ENCODE peak calls at places on chromosomes 2 and 18, in eight cellular contexts. L, J, Y, N, U, K, R and T are unnamed samples.

GRCh38 chr2:100641115-100641415 is 78.3 kb downstream of the PDCL3 start:
- DNase-seq in L (no peak), J (no peak), Y (no peak), N (no peak), U (no peak), K (no peak), R (no peak), T (no peak)

GRCh38 chr2:67561411-67561965 is 164.4 kb downstream of the ETAA1 start:
- DNase-seq in L (peak; percentile 9), J (peak; percentile 37), Y (peak; percentile 72), N (peak; percentile 64), U (peak; percentile 82), K (peak; percentile 88), R (no peak), T (no peak)

GRCh38 chr2:35114765-35115164 is 1240.8 kb upstream of the CRIM1 start:
- DNase-seq in L (no peak), J (no peak), Y (no peak), N (no peak), U (no peak), K (no peak), R (no peak), T (no peak)

GRCh38 chr2:109647636-109648035 is 33.5 kb downstream of the SOWAHC start:
- DNase-seq in L (peak; percentile 92), J (peak; percentile 73), Y (peak; percentile 73), N (no peak), U (peak; percentile 96), K (peak; percentile 60), R (no peak), T (no peak)

GRCh38 chr2:3242747-3243369 is 134.8 kb downstream of the EIPR1 start:
- DNase-seq in L (no peak), J (no peak), Y (peak; percentile 53), N (peak; percentile 55), U (peak; percentile 30), K (no peak), R (no peak), T (no peak)

GRCh38 chr2:14520385-14520945 is 112.1 kb upstream of the LRATD1 start:
- DNase-seq in L (no peak), J (no peak), Y (no peak), N (no peak), U (no peak), K (no peak), R (no peak), T (no peak)

GRCh38 chr2:170307052-170307451 is 129.1 kb downstream of the MYO3B start:
- DNase-seq in L (no peak), J (no peak), Y (no peak), N (no peak), U (no peak), K (no peak), R (no peak), T (no peak)

GRCh38 chr2:231965118-231965517 is 3.6 kb downstream of the DIS3L2 start:
- DNase-seq in L (no peak), J (peak; percentile 27), Y (no peak), N (no peak), U (no peak), K (no peak), R (no peak), T (no peak)

GRCh38 chr2:176251928-176252327 is 17.3 kb upstream of the MTX2 start:
- DNase-seq in L (no peak), J (no peak), Y (peak; percentile 1), N (no peak), U (peak; percentile 13), K (no peak), R (no peak), T (no peak)

GRCh38 chr2:173854840-173855239 is 110.3 kb downstream of the SP3 start:
- DNase-seq in L (peak; percentile 76), J (peak; percentile 70), Y (peak; percentile 84), N (peak; percentile 62), U (peak; percentile 80), K (no peak), R (no peak), T (no peak)

GRCh38 chr2:111154758-111155157 is 34.0 kb downstream of the BCL2L11 start:
- DNase-seq in L (no peak), J (no peak), Y (no peak), N (no peak), U (no peak), K (no peak), R (no peak), T (no peak)

GRCh38 chr2:172285010-172285621 is 142.3 kb upstream of the ITGA6 start:
- DNase-seq in L (peak; percentile 72), J (peak; percentile 49), Y (peak; percentile 91), N (peak; percentile 80), U (peak; percentile 77), K (no peak), R (no peak), T (no peak)

GRCh38 chr2:120353591-120353898 is 7.6 kb downstream of the INHBB start:
- DNase-seq in L (no peak), J (no peak), Y (no peak), N (no peak), U (no peak), K (no peak), R (no peak), T (no peak)
- H3K4me3 ChIP-seq in L (no peak overlapping the region), J (no peak overlapping the region), Y (no peak overlapping the region), N (no peak overlapping the region), U (no peak overlapping the region), K (no peak overlapping the region), R (no peak overlapping the region), T (no peak overlapping the region)

GRCh38 chr18:35240664-35241522 is at the start of gene ZNF397:
- DNase-seq in L (peak; percentile 97), J (peak; percentile 99), Y (peak; percentile 99), N (peak; percentile 97), U (peak; percentile 100), K (peak; percentile 70), R (peak; percentile 98), T (peak; percentile 99)

GRCh38 chr18:35241523-35241804 is 630 bp downstream of the ZNF397 start:
- DNase-seq in L (no peak), J (no peak), Y (no peak), N (no peak), U (no peak), K (no peak), R (no peak), T (no peak)

GRCh38 chr18:35239314-35239713 is 1.5 kb upstream of the ZNF397 start:
- DNase-seq in L (no peak), J (no peak), Y (no peak), N (no peak), U (peak; percentile 5), K (no peak), R (no peak), T (no peak)

GRCh38 chr18:35242426-35242825 is 1.6 kb downstream of the ZNF397 start:
- DNase-seq in L (no peak), J (no peak), Y (no peak), N (no peak), U (no peak), K (no peak), R (no peak), T (no peak)

GRCh38 chr18:35236964-35237363 is 3.9 kb upstream of the ZNF397 start:
- DNase-seq in L (no peak), J (no peak), Y (no peak), N (no peak), U (peak; percentile 4), K (no peak), R (no peak), T (no peak)
- H3K4me3 ChIP-seq in L (no peak overlapping the region), J (no peak overlapping the region), Y (no peak overlapping the region), N (no peak overlapping the region), U (no peak overlapping the region), K (no peak overlapping the region), R (no peak overlapping the region), T (no peak overlapping the region)

GRCh38 chr2:144239726-144240125 is 280.2 kb downstream of the ZEB2 start:
- DNase-seq in L (no peak), J (no peak), Y (no peak), N (no peak), U (no peak), K (no peak), R (no peak), T (no peak)

GRCh38 chr2:144240656-144241339 is 279.1 kb downstream of the ZEB2 start:
- DNase-seq in L (no peak), J (no peak), Y (no peak), N (no peak), U (no peak), K (no peak), R (no peak), T (no peak)

GRCh38 chr2:144237845-144238637 is 281.9 kb downstream of the ZEB2 start:
- DNase-seq in L (no peak), J (no peak), Y (no peak), N (no peak), U (no peak), K (no peak), R (no peak), T (no peak)

GRCh38 chr2:144237108-144237507 is 282.8 kb downstream of the ZEB2 start:
- DNase-seq in L (no peak), J (no peak), Y (no peak), N (no peak), U (no peak), K (no peak), R (no peak), T (no peak)

GRCh38 chr2:144239306-144239705 is 280.6 kb downstream of the ZEB2 start:
- DNase-seq in L (no peak), J (no peak), Y (no peak), N (no peak), U (no peak), K (no peak), R (no peak), T (no peak)
- H3K4me3 ChIP-seq in L (no peak overlapping the region), J (no peak overlapping the region), Y (no peak overlapping the region), N (no peak overlapping the region), U (no peak overlapping the region), K (no peak overlapping the region), R (no peak overlapping the region), T (no peak overlapping the region)

GRCh38 chr2:240788482-240788881 is 31.5 kb downstream of the KIF1A start:
- DNase-seq in L (no peak), J (no peak), Y (no peak), N (no peak), U (no peak), K (no peak), R (no peak), T (no peak)

GRCh38 chr2:240787521-240788472 is 32.2 kb downstream of the KIF1A start:
- DNase-seq in L (no peak), J (no peak), Y (no peak), N (no peak), U (no peak), K (no peak), R (no peak), T (peak; percentile 52)

GRCh38 chr2:240790370-240791210 is 29.4 kb downstream of the KIF1A start:
- DNase-seq in L (no peak), J (no peak), Y (no peak), N (no peak), U (no peak), K (no peak), R (peak; percentile 35), T (no peak)

GRCh38 chr2:240789501-240790369 is 30.3 kb downstream of the KIF1A start:
- DNase-seq in L (no peak), J (no peak), Y (no peak), N (no peak), U (no peak), K (no peak), R (peak; percentile 39), T (no peak)

GRCh38 chr2:240789051-240789453 is 31.0 kb downstream of the KIF1A start:
- DNase-seq in L (no peak), J (no peak), Y (no peak), N (no peak), U (no peak), K (no peak), R (no peak), T (no peak)
- H3K4me3 ChIP-seq in L (no peak overlapping the region), J (no peak overlapping the region), Y (no peak overlapping the region), N (no peak overlapping the region), U (no peak overlapping the region), K (no peak overlapping the region), R (no peak overlapping the region), T (no peak overlapping the region)